ENCODE peak calls at places on chromosome 13, in nine cellular contexts. V, E, J, Y, P, B, L, R and O are unnamed samples.
A peak's percentile ranks its signal among the peaks of the same experiment; 100 is the strongest.

GRCh38 chr13:43511260-43511970 is 275.4 kb downstream of the ENOX1 start:
- DNase-seq in V (no peak), E (no peak), J (no peak), Y (no peak), P (no peak), B (no peak), L (no peak), R (no peak), O (no peak)

GRCh38 chr13:23984541-23984940 is 87.2 kb upstream of the C1QTNF9B start:
- DNase-seq in V (no peak), E (no peak), J (peak; percentile 88), Y (no peak), P (peak; percentile 53), B (no peak), L (no peak), R (no peak), O (no peak)

GRCh38 chr13:29693297-29693945 is 97.9 kb upstream of the SLC7A1 start:
- DNase-seq in V (no peak), E (no peak), J (no peak), Y (no peak), P (peak; percentile 47), B (no peak), L (no peak), R (no peak), O (no peak)

GRCh38 chr13:85567909-85568308 is 231.3 kb downstream of the SLITRK6 start:
- DNase-seq in V (no peak), E (no peak), J (no peak), Y (no peak), P (no peak), B (no peak), L (no peak), R (no peak), O (no peak)

GRCh38 chr13:94716016-94716415 is 3.7 kb upstream of the SOX21 start:
- DNase-seq in V (no peak), E (no peak), J (peak; percentile 56), Y (no peak), P (no peak), B (no peak), L (no peak), R (no peak), O (no peak)

GRCh38 chr13:36666482-36667264 is 7.1 kb upstream of the SERTM1 start:
- DNase-seq in V (no peak), E (no peak), J (no peak), Y (no peak), P (no peak), B (no peak), L (no peak), R (no peak), O (no peak)

GRCh38 chr13:29402168-29402621 is 193.3 kb downstream of the SLC7A1 start:
- DNase-seq in V (no peak), E (no peak), J (peak; percentile 8), Y (no peak), P (peak; percentile 17), B (no peak), L (no peak), R (no peak), O (peak; percentile 4)

GRCh38 chr13:40613192-40613818 is 53.1 kb downstream of the FOXO1 start:
- DNase-seq in V (peak; percentile 37), E (peak; percentile 38), J (no peak), Y (peak; percentile 66), P (no peak), B (no peak), L (no peak), R (no peak), O (no peak)

GRCh38 chr13:44153536-44153935 is 220.1 kb upstream of the SERP2 start:
- DNase-seq in V (no peak), E (no peak), J (no peak), Y (no peak), P (no peak), B (no peak), L (no peak), R (no peak), O (no peak)

GRCh38 chr13:81597101-81597500 is 1256.2 kb upstream of the SPRY2 start:
- DNase-seq in V (no peak), E (no peak), J (no peak), Y (no peak), P (no peak), B (no peak), L (no peak), R (no peak), O (no peak)

GRCh38 chr13:25300861-25301346 is 521 bp upstream of the NUP58 start:
- DNase-seq in V (peak; percentile 17), E (no peak), J (no peak), Y (peak; percentile 62), P (no peak), B (peak; percentile 50), L (peak; percentile 46), R (peak; percentile 43), O (no peak)

GRCh38 chr13:21849323-21849722 is 178.4 kb downstream of the FGF9 start:
- DNase-seq in V (peak; percentile 43), E (no peak), J (peak; percentile 22), Y (no peak), P (peak; percentile 11), B (peak; percentile 52), L (no peak), R (peak; percentile 46), O (peak; percentile 6)

GRCh38 chr13:28324181-28324789 is 170.6 kb downstream of the FLT1 start:
- DNase-seq in V (peak; percentile 77), E (peak; percentile 9), J (peak; percentile 67), Y (peak; percentile 72), P (peak; percentile 46), B (peak; percentile 91), L (no peak), R (peak; percentile 77), O (peak; percentile 82)

GRCh38 chr13:113952151-113952982 is 21.5 kb downstream of the C13orf46 start:
- DNase-seq in V (no peak), E (no peak), J (no peak), Y (no peak), P (no peak), B (no peak), L (no peak), R (no peak), O (no peak)

GRCh38 chr13:95624020-95624419 is 20.5 kb downstream of the DZIP1 start:
- DNase-seq in V (peak; percentile 27), E (no peak), J (peak; percentile 58), Y (no peak), P (peak; percentile 40), B (peak; percentile 63), L (no peak), R (no peak), O (peak; percentile 73)

GRCh38 chr13:91313103-91313502 is 34.4 kb upstream of the MIR17HG start:
- DNase-seq in V (peak; percentile 2), E (no peak), J (peak; percentile 22), Y (no peak), P (peak; percentile 1), B (peak; percentile 58), L (no peak), R (peak; percentile 49), O (peak; percentile 30)

GRCh38 chr13:20902438-20903163 is at the start of gene XPO4:
- DNase-seq in V (peak; percentile 81), E (peak; percentile 55), J (peak; percentile 86), Y (peak; percentile 88), P (peak; percentile 76), B (peak; percentile 93), L (peak; percentile 83), R (peak; percentile 85), O (peak; percentile 86)

GRCh38 chr13:48068952-48069351 is 26.0 kb downstream of the MED4 start:
- DNase-seq in V (no peak), E (no peak), J (no peak), Y (no peak), P (no peak), B (no peak), L (no peak), R (no peak), O (no peak)

GRCh38 chr13:48069573-48069972 is 25.3 kb downstream of the MED4 start:
- DNase-seq in V (no peak), E (no peak), J (no peak), Y (no peak), P (no peak), B (no peak), L (no peak), R (no peak), O (no peak)

GRCh38 chr13:48072787-48073186 is 22.1 kb downstream of the MED4 start:
- DNase-seq in V (no peak), E (no peak), J (no peak), Y (no peak), P (no peak), B (no peak), L (no peak), R (no peak), O (no peak)

GRCh38 chr13:48072304-48072703 is 22.6 kb downstream of the MED4 start:
- DNase-seq in V (no peak), E (no peak), J (no peak), Y (no peak), P (peak; percentile 76), B (no peak), L (no peak), R (no peak), O (no peak)

GRCh38 chr13:48070942-48071341 is 24.0 kb downstream of the MED4 start:
- DNase-seq in V (no peak), E (no peak), J (no peak), Y (no peak), P (no peak), B (no peak), L (no peak), R (no peak), O (no peak)
- H3K9me3 ChIP-seq in V (no peaks in the 10 kb centered on the region), E (no peaks in the 10 kb centered on the region), J (peaks cover 7% of the 10 kb centered on the region), Y (peaks cover 31% of the 10 kb centered on the region), P (peaks cover 47% of the 10 kb centered on the region), B (peaks cover 100% of the 10 kb centered on the region), L (no peaks in the 10 kb centered on the region), R (no peaks in the 10 kb centered on the region), O (peaks cover 6% of the 10 kb centered on the region)

GRCh38 chr13:33312150-33312908 is 26.8 kb upstream of the STARD13 start:
- DNase-seq in V (no peak), E (no peak), J (no peak), Y (no peak), P (peak; percentile 36), B (no peak), L (no peak), R (no peak), O (no peak)
- TF ChIP-seq CTCF in V (peak; percentile 58), E (no peak), J (peak; percentile 30), Y (no peak), P (no peak), B (peak; percentile 54), L (peak; percentile 38), R (no peak), O (peak; percentile 21)

DNA sequence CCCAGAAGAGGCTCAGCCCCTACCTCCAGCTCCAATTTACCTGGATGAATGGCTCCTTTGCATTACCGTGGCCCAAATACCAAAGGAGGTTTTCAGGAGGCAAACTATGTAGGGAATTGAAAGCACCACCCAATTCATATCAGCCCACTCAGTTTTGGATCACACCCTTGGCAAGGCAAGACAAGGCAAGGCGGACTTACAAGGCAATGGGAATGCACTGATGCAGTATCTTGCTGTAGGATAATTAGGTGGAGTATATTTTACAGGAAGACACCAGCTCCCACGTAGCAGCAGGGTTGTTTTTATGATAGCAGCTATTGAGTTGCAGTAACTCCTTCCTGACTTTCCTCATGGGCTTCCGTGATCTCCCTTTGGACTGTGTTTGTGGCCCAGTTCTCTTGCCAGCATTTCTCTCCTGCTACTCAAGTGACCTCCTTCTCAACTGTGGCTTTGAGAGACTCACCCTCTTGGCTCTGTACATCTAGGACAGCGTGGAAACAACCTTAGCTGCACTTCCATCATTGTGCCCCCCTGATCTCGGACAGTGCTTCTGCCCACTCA is 935.9 kb downstream of the EFNB2 start:
- DNase-seq in V (no peak), E (no peak), J (no peak), Y (no peak), P (no peak), B (no peak), L (no peak), R (no peak), O (no peak)
- H3K9me3 ChIP-seq in V (no peaks in the 10 kb centered on the region), E (no peaks in the 10 kb centered on the region), J (no peaks in the 10 kb centered on the region), Y (no peaks in the 10 kb centered on the region), P (no peaks in the 10 kb centered on the region), B (no peaks in the 10 kb centered on the region), L (no peaks in the 10 kb centered on the region), R (no peaks in the 10 kb centered on the region), O (no peaks in the 10 kb centered on the region)

GRCh38 chr13:19818223-19818842 is 35.6 kb upstream of the PSPC1 start:
- DNase-seq in V (peak; percentile 27), E (no peak), J (peak; percentile 25), Y (no peak), P (no peak), B (peak; percentile 97), L (peak; percentile 32), R (peak; percentile 66), O (peak; percentile 47)
- TF ChIP-seq CTCF in V (peak; percentile 24), E (no peak), J (peak; percentile 76), Y (no peak), P (peak; percentile 50), B (peak; percentile 99), L (peak; percentile 34), R (peak; percentile 40), O (peak; percentile 66)